ENCODE peak calls at places on chromosomes 11 and 22, in eight cellular contexts. G is A673, M is IMR-90, O is H9, J is cardiac muscle cell, S is mammary epithelial cell, Y is GM23338, R is aorta. T is an unnamed sample. For H3K4me1, the result is how much of the 10 kb centered on the place peaks cover.

GRCh38 chr11:47408598-47409439 is 429 bp downstream of the SLC39A13 start:
- DNase-seq in G (no peak), M (peak), O (peak), J (no peak), S (peak), Y (peak), R (peak), T (peak)

GRCh38 chr11:64297722-64298358 is 2.3 kb upstream of the CATSPERZ start:
- DNase-seq in G (no peak), M (no peak), O (no peak), J (no peak), S (no peak), Y (peak), R (no peak), T (no peak)

GRCh38 chr11:131888230-131888826 is 517.9 kb downstream of the NTM start:
- DNase-seq in G (peak), M (peak), O (no peak), J (no peak), S (peak), Y (no peak), R (no peak), T (peak)

GRCh38 chr22:35467788-35468187 is 67.8 kb downstream of the MCM5 start:
- DNase-seq in G (no peak), M (peak), O (peak), J (peak), S (peak), Y (peak), R (peak), T (peak)

GRCh38 chr22:47551438-47551788 is 789.0 kb downstream of the TBC1D22A start:
- DNase-seq in G (no peak), M (no peak), O (no peak), J (no peak), S (no peak), Y (no peak), R (no peak), T (no peak)

GRCh38 chr11:84865791-84866535 is 761.2 kb downstream of the DLG2 start:
- DNase-seq in G (no peak), M (no peak), O (no peak), J (no peak), S (no peak), Y (no peak), R (no peak), T (no peak)

GRCh38 chr11:118200901-118201680 is 23.7 kb downstream of the JAML start:
- DNase-seq in G (no peak), M (no peak), O (no peak), J (no peak), S (no peak), Y (no peak), R (no peak), T (no peak)

GRCh38 chr11:100805509-100806199 is 118.6 kb downstream of the ARHGAP42 start:
- DNase-seq in G (no peak), M (peak), O (no peak), J (no peak), S (peak), Y (no peak), R (no peak), T (peak)

GRCh38 chr11:27255447-27255828 is 107.6 kb downstream of the CCDC34 start:
- DNase-seq in G (no peak), M (peak), O (no peak), J (no peak), S (peak), Y (no peak), R (no peak), T (peak)

GRCh38 chr22:22210375-22210774 is 34.2 kb upstream of the VPREB1 start:
- DNase-seq in G (no peak), M (peak), O (no peak), J (no peak), S (peak), Y (no peak), R (no peak), T (peak)

GRCh38 chr11:57324154-57324885 is 432 bp downstream of the TNKS1BP1 start:
- DNase-seq in G (peak), M (peak), O (peak), J (peak), S (no peak), Y (peak), R (peak), T (peak)

GRCh38 chr11:108973402-108974119 is 308.7 kb downstream of the DDX10 start:
- DNase-seq in G (peak), M (peak), O (no peak), J (no peak), S (peak), Y (no peak), R (no peak), T (peak)

GRCh38 chr11:67436459-67437081 is 912 bp downstream of the PTPRCAP start:
- DNase-seq in G (no peak), M (no peak), O (peak), J (no peak), S (no peak), Y (peak), R (no peak), T (no peak)

GRCh38 chr22:49294656-49295464 is 532.8 kb downstream of the BRD1 start:
- DNase-seq in G (no peak), M (no peak), O (peak), J (no peak), S (no peak), Y (no peak), R (no peak), T (no peak)

GRCh38 chr22:27241430-27242110 is 560.0 kb downstream of the MN1 start:
- DNase-seq in G (no peak), M (no peak), O (no peak), J (peak), S (no peak), Y (no peak), R (peak), T (peak)

GRCh38 chr11:23404225-23405160 is 544.2 kb upstream of the CCDC179 start:
- DNase-seq in G (no peak), M (no peak), O (no peak), J (no peak), S (no peak), Y (no peak), R (no peak), T (no peak)

GRCh38 chr11:126246636-126247035 is 22.1 kb downstream of the SRPRA start:
- DNase-seq in G (peak), M (peak), O (no peak), J (no peak), S (no peak), Y (no peak), R (no peak), T (peak)

GRCh38 chr22:27533105-27533504 is 268.5 kb downstream of the MN1 start:
- DNase-seq in G (no peak), M (no peak), O (no peak), J (no peak), S (no peak), Y (no peak), R (no peak), T (no peak)

GRCh38 chr22:27880778-27881394 is 38.2 kb downstream of the PITPNB start:
- DNase-seq in G (peak), M (peak), O (no peak), J (peak), S (peak), Y (peak), R (no peak), T (peak)

GRCh38 chr11:61347916-61348461 is 13.7 kb downstream of the CYB561A3 start:
- DNase-seq in G (no peak), M (no peak), O (no peak), J (no peak), S (no peak), Y (peak), R (peak), T (no peak)

GRCh38 chr11:10770626-10771254 is 19.7 kb downstream of the CTR9 start:
- DNase-seq in G (peak), M (peak), O (no peak), J (peak), S (peak), Y (peak), R (no peak), T (peak)

GRCh38 chr11:2909145-2909914 is 19.9 kb downstream of the PHLDA2 start:
- DNase-seq in G (no peak), M (no peak), O (no peak), J (no peak), S (no peak), Y (peak), R (no peak), T (peak)

GRCh38 chr11:117414724-117415123 is 87.1 kb downstream of the CEP164 start:
- DNase-seq in G (no peak), M (no peak), O (no peak), J (no peak), S (no peak), Y (no peak), R (no peak), T (no peak)

GRCh38 chr11:116605543-116605942 is 167.2 kb downstream of the BUD13 start:
- DNase-seq in G (peak), M (peak), O (peak), J (peak), S (peak), Y (peak), R (no peak), T (peak)

GRCh38 chr11:61146413-61146812 is 14.8 kb downstream of the VPS37C start:
- DNase-seq in G (no peak), M (no peak), O (no peak), J (no peak), S (no peak), Y (no peak), R (peak), T (no peak)

GRCh38 chr22:29343313-29343805 is 27.9 kb upstream of the RASL10A start:
- DNase-seq in G (no peak), M (peak), O (no peak), J (peak), S (no peak), Y (no peak), R (peak), T (peak)

GRCh38 chr22:45504703-45505341 is 2.1 kb downstream of the FBLN1 start:
- DNase-seq in G (peak), M (peak), O (no peak), J (peak), S (peak), Y (peak), R (peak), T (peak)

DNA sequence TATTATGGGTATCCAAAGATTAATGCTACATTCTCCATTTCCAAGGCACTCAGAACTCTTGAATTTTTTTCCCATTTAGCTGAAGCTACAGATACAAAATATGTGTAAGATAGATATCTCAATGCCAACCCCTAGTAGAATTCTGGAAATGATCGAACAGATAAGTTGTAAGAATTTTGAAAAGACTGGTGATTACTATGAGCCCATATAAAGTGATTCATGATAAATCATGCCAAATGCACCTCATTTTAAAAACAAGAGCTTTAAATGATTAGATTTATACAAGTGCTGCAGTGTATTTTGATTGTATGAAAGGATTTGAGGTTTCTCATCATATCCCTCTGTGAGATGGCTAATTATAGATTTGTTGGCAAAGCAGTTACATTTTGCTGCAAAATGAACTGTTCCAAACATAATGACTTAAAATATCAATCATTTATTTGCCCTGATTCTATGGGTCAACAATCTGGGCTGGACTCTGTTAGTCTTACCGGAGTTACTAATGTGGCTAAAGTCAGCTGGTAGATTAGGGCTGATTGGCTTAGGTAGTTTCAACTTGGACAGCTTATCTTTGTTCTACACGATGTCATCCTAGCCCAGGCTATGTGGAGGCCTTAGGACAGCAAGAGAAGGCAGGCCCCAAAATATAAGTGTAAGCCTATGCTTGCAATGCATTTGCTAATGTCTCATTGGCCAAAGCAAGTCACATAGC is 3.4 kb downstream of the OR10V1 start:
- DNase-seq in G (no peak), M (peak), O (no peak), J (no peak), S (peak), Y (no peak), R (no peak), T (no peak)
- H3K4me1 ChIP-seq in G (under half), M (under half), O (under half), J (under half), S (under half), Y (under half), R (under half), T (under half)

GRCh38 chr11:119373917-119374631 is 7.4 kb downstream of the USP2 start:
- DNase-seq in G (peak), M (peak), O (peak), J (peak), S (peak), Y (peak), R (peak), T (peak)
- H3K4me1 ChIP-seq in G (under half), M (under half), O (under half), J (half or more), S (under half), Y (under half), R (under half), T (under half)

GRCh38 chr11:111528557-111528956 is 12.0 kb upstream of the LAYN start:
- DNase-seq in G (peak), M (peak), O (no peak), J (no peak), S (no peak), Y (no peak), R (no peak), T (no peak)
- H3K4me1 ChIP-seq in G (under half), M (under half), O (under half), J (under half), S (half or more), Y (under half), R (under half), T (half or more)

GRCh38 chr11:3983101-3983500 is 111.5 kb upstream of the RRM1 start:
- DNase-seq in G (no peak), M (no peak), O (no peak), J (no peak), S (no peak), Y (no peak), R (no peak), T (no peak)
- H3K4me1 ChIP-seq in G (under half), M (under half), O (under half), J (under half), S (under half), Y (under half), R (under half), T (under half)

DNA sequence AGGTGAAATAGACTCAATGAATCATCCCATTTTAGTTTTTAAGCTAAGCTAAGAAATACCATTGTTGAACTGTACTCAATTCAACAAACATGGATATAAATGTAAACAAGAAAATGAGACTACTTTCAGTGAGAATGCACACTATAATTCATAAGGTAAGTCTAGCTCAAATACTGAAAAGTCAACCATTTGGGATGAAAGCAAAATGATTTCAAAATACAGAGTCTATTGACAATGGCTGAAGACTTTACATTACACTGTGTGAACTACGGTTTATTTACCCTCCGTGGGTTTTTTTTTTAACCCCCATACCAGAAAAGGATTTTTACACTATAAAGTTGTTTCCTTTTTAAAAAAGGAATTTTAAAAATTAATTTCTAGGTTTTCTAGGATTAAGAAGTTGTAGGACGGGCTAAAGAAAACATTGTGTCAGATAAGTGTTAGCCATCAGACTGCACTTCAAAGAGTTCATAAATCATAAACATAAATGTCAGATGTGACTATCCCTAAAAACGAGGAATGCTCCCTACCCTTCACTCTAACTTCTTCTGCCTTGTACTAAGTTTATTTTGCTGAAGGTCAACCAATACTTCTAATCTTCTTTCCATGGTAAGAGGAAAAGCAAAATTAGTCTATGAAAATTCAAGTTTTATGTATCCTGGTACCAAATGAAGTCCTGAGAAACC is 83.0 kb downstream of the FCHSD2 start:
- DNase-seq in G (no peak), M (no peak), O (no peak), J (no peak), S (no peak), Y (no peak), R (no peak), T (no peak)
- H3K4me1 ChIP-seq in G (under half), M (under half), O (under half), J (under half), S (under half), Y (under half), R (under half), T (under half)

DNA sequence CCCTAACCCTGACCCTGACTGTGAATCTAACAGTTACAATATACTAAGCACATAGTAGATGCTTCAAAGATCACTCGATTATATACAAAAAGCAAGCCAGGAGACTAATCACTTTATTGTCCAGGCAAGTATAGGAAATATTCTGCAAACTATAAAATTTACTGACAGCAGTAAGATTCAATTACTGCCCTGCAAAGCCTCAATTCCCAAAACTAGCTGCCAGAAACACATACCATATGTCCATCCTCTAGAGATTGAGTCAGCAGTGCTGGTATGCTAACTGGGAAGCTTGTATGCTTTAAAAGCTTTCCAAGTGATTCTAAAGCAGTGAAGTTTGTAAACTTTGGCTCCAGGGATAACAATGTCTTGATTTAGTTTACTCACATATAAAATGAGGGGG is 26.1 kb downstream of the CSTF3 start:
- DNase-seq in G (peak), M (peak), O (no peak), J (peak), S (no peak), Y (no peak), R (no peak), T (peak)
- H3K4me1 ChIP-seq in G (under half), M (under half), O (under half), J (under half), S (under half), Y (half or more), R (under half), T (under half)

GRCh38 chr11:14741195-14741594 is 97.6 kb downstream of the PDE3B start:
- DNase-seq in G (no peak), M (no peak), O (no peak), J (no peak), S (no peak), Y (no peak), R (no peak), T (no peak)
- H3K4me1 ChIP-seq in G (under half), M (under half), O (under half), J (under half), S (under half), Y (under half), R (under half), T (under half)

GRCh38 chr11:75470681-75471080 is 37.7 kb upstream of the KLHL35 start:
- DNase-seq in G (no peak), M (no peak), O (no peak), J (no peak), S (no peak), Y (no peak), R (peak), T (no peak)

GRCh38 chr11:75473684-75474083 is 40.7 kb upstream of the KLHL35 start:
- DNase-seq in G (no peak), M (no peak), O (no peak), J (no peak), S (no peak), Y (no peak), R (no peak), T (no peak)

GRCh38 chr11:75472081-75472732 is 39.2 kb upstream of the KLHL35 start:
- DNase-seq in G (no peak), M (no peak), O (no peak), J (no peak), S (peak), Y (no peak), R (no peak), T (no peak)

GRCh38 chr11:75469785-75470405 is 36.9 kb upstream of the KLHL35 start:
- DNase-seq in G (no peak), M (no peak), O (no peak), J (no peak), S (no peak), Y (no peak), R (peak), T (no peak)

GRCh38 chr11:75471134-75471943 is 38.3 kb upstream of the KLHL35 start:
- DNase-seq in G (no peak), M (no peak), O (no peak), J (no peak), S (peak), Y (no peak), R (peak), T (no peak)
- H3K4me1 ChIP-seq in G (under half), M (under half), O (under half), J (under half), S (under half), Y (under half), R (under half), T (under half)

GRCh38 chr22:40436460-40437431 is 66.4 kb downstream of the SGSM3 start:
- DNase-seq in G (peak), M (peak), O (no peak), J (peak), S (peak), Y (peak), R (no peak), T (peak)
- H3K4me1 ChIP-seq in G (under half), M (under half), O (under half), J (under half), S (under half), Y (under half), R (under half), T (under half)

DNA sequence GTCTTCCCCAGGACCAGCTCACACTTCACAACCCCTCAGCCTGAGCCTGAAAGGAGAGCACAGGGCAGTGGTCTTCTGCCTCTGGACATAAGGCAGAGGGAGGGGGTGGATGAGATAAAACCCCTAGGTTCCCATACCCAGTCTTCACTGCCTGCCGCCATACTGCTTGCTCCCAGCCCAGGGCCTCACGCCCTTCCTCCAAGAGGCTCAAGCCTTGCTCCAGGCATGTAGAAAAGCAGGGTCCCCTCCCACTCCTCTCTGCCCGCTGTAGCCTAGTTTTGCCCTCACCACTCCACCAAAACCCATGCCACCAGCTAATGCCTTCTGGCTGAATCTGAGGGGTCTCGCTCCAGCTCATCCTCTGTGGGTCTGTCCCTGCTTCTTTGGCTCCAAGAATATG is 5.2 kb downstream of the ARRB1 start:
- DNase-seq in G (no peak), M (no peak), O (no peak), J (no peak), S (no peak), Y (no peak), R (peak), T (no peak)
- H3K4me1 ChIP-seq in G (half or more), M (half or more), O (under half), J (under half), S (under half), Y (half or more), R (under half), T (under half)

T was measured in GM23248.